ENCODE peak calls at places on chromosome 17, in ten cellular contexts. S is cardiac muscle cell, M is uterus, Q is SK-N-SH, N is dorsolateral prefrontal cortex, J is thoracic aorta, V is Peyer's patch, C is stomach, D is body of pancreas, U is HepG2. P is an unnamed sample. For H3K27me3, the result is how much of the 10 kb centered on the place peaks cover.

GRCh38 chr17:5770556-5771270 is 186.4 kb upstream of the NLRP1 start:
- DNase-seq in V (no peak), J (no peak), N (no peak), Q (no peak), U (no peak), S (peak), C (no peak), D (no peak), M (no peak), P (no peak)

GRCh38 chr17:7687072-7687907 is at the start of gene TP53:
- DNase-seq in D (peak), C (peak), M (peak), S (peak), J (peak), U (peak), Q (peak), V (peak), N (peak), P (peak)

GRCh38 chr17:72457712-72458111 is 336.9 kb downstream of the SOX9 start:
- DNase-seq in S (no peak), N (no peak), M (no peak), U (no peak), Q (no peak), J (no peak), V (peak), D (no peak), C (no peak), P (no peak)

GRCh38 chr17:67212716-67213417 is 32.1 kb downstream of the HELZ start:
- DNase-seq in M (no peak), N (no peak), S (no peak), V (no peak), U (no peak), C (no peak), Q (no peak), D (no peak), J (no peak), P (no peak)

GRCh38 chr17:27491713-27492190 is 35.5 kb downstream of the KSR1 start:
- DNase-seq in C (no peak), D (peak), M (no peak), S (peak), N (no peak), U (no peak), J (no peak), Q (no peak), V (no peak), P (no peak)

GRCh38 chr17:58339775-58340622 is 11.4 kb upstream of the TSPOAP1 start:
- DNase-seq in D (no peak), U (no peak), C (no peak), N (no peak), V (no peak), S (no peak), M (no peak), Q (peak), J (no peak), P (no peak)

GRCh38 chr17:76709077-76709950 is 1.5 kb downstream of the MXRA7 start:
- DNase-seq in M (peak), U (peak), N (peak), S (peak), C (peak), Q (peak), V (no peak), J (peak), D (peak), P (peak)

GRCh38 chr17:2053380-2054261 is 1.3 kb upstream of the HIC1 start:
- DNase-seq in J (no peak), D (peak), U (peak), N (no peak), S (peak), V (peak), M (peak), Q (peak), C (peak), P (no peak)

GRCh38 chr17:17408236-17408794 is 68.5 kb upstream of the MED9 start:
- DNase-seq in C (no peak), J (no peak), V (no peak), D (peak), S (no peak), N (no peak), Q (no peak), M (no peak), U (peak), P (no peak)

GRCh38 chr17:65750166-65750565 is 188.7 kb upstream of the AXIN2 start:
- DNase-seq in M (no peak), Q (no peak), U (peak), S (no peak), N (no peak), J (no peak), C (no peak), D (no peak), V (no peak), P (no peak)

GRCh38 chr17:74812109-74812864 is 36.1 kb upstream of the NAT9 start:
- DNase-seq in D (no peak), C (no peak), M (no peak), N (no peak), Q (no peak), S (peak), V (no peak), U (no peak), J (no peak), P (peak)

GRCh38 chr17:8475820-8476219 is 40.1 kb downstream of the NDEL1 start:
- DNase-seq in N (no peak), C (no peak), S (no peak), U (no peak), V (no peak), M (no peak), J (no peak), D (no peak), Q (no peak), P (no peak)

GRCh38 chr17:81517339-81518112 is 4.9 kb upstream of the ACTG1 start:
- DNase-seq in V (no peak), U (no peak), D (no peak), J (no peak), C (no peak), Q (no peak), M (peak), N (no peak), S (peak), P (no peak)

GRCh38 chr17:10556301-10557005 is 7.0 kb upstream of the MYH2 start:
- DNase-seq in J (no peak), U (no peak), N (no peak), V (no peak), Q (no peak), D (no peak), S (no peak), M (no peak), C (no peak), P (no peak)

GRCh38 chr17:16991349-16992009 is 19.6 kb upstream of the TNFRSF13B start:
- DNase-seq in M (peak), S (peak), D (peak), C (peak), N (peak), J (no peak), V (peak), U (peak), Q (peak), P (peak)

GRCh38 chr17:882827-883585 is 96.6 kb downstream of the NXN start:
- DNase-seq in S (peak), C (peak), N (no peak), U (peak), M (peak), D (peak), J (no peak), Q (no peak), V (no peak), P (no peak)

GRCh38 chr17:78891406-78892061 is 11.5 kb downstream of the CEP295NL start:
- DNase-seq in J (no peak), S (no peak), D (peak), M (no peak), N (no peak), V (no peak), Q (no peak), U (no peak), C (no peak), P (no peak)

GRCh38 chr17:79524201-79524882 is 86.5 kb downstream of the RBFOX3 start:
- DNase-seq in M (no peak), N (no peak), D (no peak), S (no peak), C (no peak), Q (no peak), V (no peak), U (no peak), J (no peak), P (no peak)

GRCh38 chr17:1473841-1474240 is 17.8 kb upstream of the CRK start:
- DNase-seq in D (no peak), J (no peak), U (no peak), S (no peak), C (no peak), V (no peak), M (no peak), Q (no peak), N (peak), P (no peak)

GRCh38 chr17:53186004-53186403 is 636.7 kb upstream of the KIF2B start:
- DNase-seq in V (no peak), J (no peak), D (no peak), C (no peak), U (no peak), M (no peak), S (peak), Q (no peak), N (no peak), P (no peak)

GRCh38 chr17:17109896-17110295 is 67.6 kb downstream of the MPRIP start:
- DNase-seq in S (no peak), V (peak), C (peak), N (no peak), J (no peak), M (no peak), Q (no peak), D (no peak), U (no peak), P (peak)

GRCh38 chr17:76414334-76415295 is 30.2 kb downstream of the SPHK1 start:
- DNase-seq in N (peak), D (peak), V (peak), J (peak), M (peak), U (no peak), Q (peak), C (peak), S (peak), P (no peak)

GRCh38 chr17:81094744-81095607 is 60.0 kb downstream of the BAIAP2 start:
- DNase-seq in S (peak), U (peak), N (peak), M (peak), V (peak), D (peak), Q (peak), C (peak), J (peak), P (peak)

GRCh38 chr17:34692932-34693331 is 113.5 kb downstream of the TMEM132E start:
- DNase-seq in D (no peak), J (no peak), S (no peak), V (no peak), C (no peak), Q (no peak), M (no peak), U (no peak), N (no peak), P (no peak)

GRCh38 chr17:28675980-28676379 is 14.0 kb downstream of the SUPT6H start:
- DNase-seq in Q (no peak), J (no peak), V (peak), M (no peak), D (peak), S (no peak), U (peak), C (no peak), N (no peak), P (no peak)

GRCh38 chr17:11150946-11151345 is 90.1 kb upstream of the SHISA6 start:
- DNase-seq in U (no peak), N (no peak), J (no peak), C (no peak), S (no peak), D (no peak), M (no peak), V (no peak), Q (no peak), P (no peak)

GRCh38 chr17:66776999-66777688 is 57.8 kb upstream of the CACNG5 start:
- DNase-seq in D (no peak), C (no peak), Q (no peak), V (no peak), M (no peak), S (no peak), J (no peak), N (no peak), U (peak), P (no peak)

GRCh38 chr17:17156511-17156910 is 49.6 kb downstream of the PLD6 start:
- DNase-seq in C (no peak), U (no peak), N (no peak), M (no peak), V (no peak), D (no peak), J (no peak), S (no peak), Q (no peak), P (no peak)

GRCh38 chr17:59838196-59838911 is 54.4 kb downstream of the TUBD1 start:
- DNase-seq in S (no peak), C (no peak), V (no peak), U (no peak), M (no peak), Q (no peak), J (no peak), N (no peak), D (peak), P (peak)

GRCh38 chr17:58236394-58236793 is 2.0 kb upstream of the LPO start:
- DNase-seq in D (no peak), M (no peak), V (no peak), Q (no peak), J (no peak), U (no peak), S (no peak), C (no peak), N (no peak), P (no peak)

GRCh38 chr17:3963214-3964201 is 729 bp downstream of the ATP2A3 start:
- DNase-seq in S (peak), Q (peak), J (no peak), C (peak), V (peak), M (no peak), U (no peak), N (no peak), D (no peak), P (no peak)

GRCh38 chr17:51185763-51186332 is 19.6 kb downstream of the NME2 start:
- DNase-seq in N (no peak), S (no peak), V (no peak), C (no peak), Q (no peak), D (no peak), U (no peak), J (no peak), M (no peak), P (no peak)

GRCh38 chr17:78281249-78281865 is 49.9 kb downstream of the TMEM235 start:
- DNase-seq in U (no peak), C (no peak), S (no peak), D (no peak), N (no peak), Q (no peak), J (no peak), V (peak), M (no peak), P (no peak)

GRCh38 chr17:15103785-15104184 is 161.3 kb downstream of the PMP22 start:
- DNase-seq in M (no peak), N (no peak), U (no peak), V (no peak), D (no peak), Q (no peak), S (no peak), C (no peak), J (no peak), P (no peak)

DNA sequence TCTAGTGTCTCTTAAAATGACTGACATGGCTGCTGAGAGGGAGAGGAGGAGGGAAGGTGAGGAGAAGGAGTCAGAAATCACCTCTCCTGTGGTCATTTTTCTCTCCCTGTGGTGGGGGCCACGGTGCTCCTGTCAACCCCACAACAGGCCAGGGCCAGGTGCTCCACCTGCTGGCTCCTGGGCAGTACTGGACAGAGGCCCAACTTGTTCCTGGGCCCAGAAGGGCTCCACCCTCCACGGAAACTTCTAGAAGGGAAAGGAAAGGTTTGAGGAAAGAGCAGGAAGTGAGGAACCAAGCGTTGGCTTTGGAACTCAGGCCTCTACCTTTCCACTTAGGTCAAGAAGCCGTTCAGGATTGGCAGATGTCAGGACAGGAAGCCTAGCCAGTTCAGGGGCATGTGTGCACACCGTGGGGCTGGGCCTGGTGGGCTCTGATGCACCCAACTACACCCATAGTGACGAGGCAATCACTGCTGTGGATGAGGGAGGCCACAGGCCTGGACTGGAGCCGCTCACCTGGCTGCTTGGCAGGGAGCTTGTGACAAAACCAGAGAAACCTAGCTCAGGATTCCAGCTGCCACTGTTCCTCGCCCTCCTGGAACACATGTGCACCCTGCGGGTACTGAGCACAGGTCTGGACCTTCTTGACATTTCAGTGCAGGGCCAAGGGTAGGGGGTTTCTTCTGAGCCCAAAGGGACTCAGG is 36.1 kb downstream of the WNT3 start:
- DNase-seq in S (peak), V (peak), N (no peak), U (peak), M (no peak), Q (peak), D (peak), J (no peak), C (peak), P (peak)
- TF ChIP-seq CTCF in S (peak), V (peak), N (no peak), U (peak), M (no peak), Q (peak), D (peak), J (no peak), C (peak), P (peak)

GRCh38 chr17:62868008-62868407 is 59.9 kb upstream of the MARCHF10 start:
- DNase-seq in M (no peak), S (no peak), U (no peak), C (no peak), N (no peak), J (no peak), V (no peak), D (no peak), Q (no peak), P (no peak)
- H3K27ac ChIP-seq in M (no peak), S (no peak), U (no peak), C (no peak), N (no peak), J (no peak), V (no peak), D (no peak), Q (no peak), P (no peak)

GRCh38 chr17:48643697-48644012 is 17.5 kb upstream of the HOXB9 start:
- DNase-seq in V (no peak), S (no peak), U (no peak), M (no peak), N (no peak), D (no peak), C (no peak), J (no peak), Q (no peak), P (no peak)

GRCh38 chr17:48641541-48642058 is 15.4 kb upstream of the HOXB9 start:
- DNase-seq in Q (no peak), M (no peak), D (no peak), J (no peak), C (no peak), V (no peak), S (no peak), N (no peak), U (no peak), P (no peak)

GRCh38 chr17:48642059-48642842 is 16.1 kb upstream of the HOXB9 start:
- DNase-seq in U (no peak), D (no peak), S (no peak), M (no peak), N (no peak), J (no peak), C (no peak), V (peak), Q (peak), P (no peak)

GRCh38 chr17:48644159-48644558 is 18.0 kb upstream of the HOXB9 start:
- DNase-seq in J (no peak), S (no peak), V (no peak), C (no peak), M (no peak), Q (peak), N (no peak), D (no peak), U (no peak), P (no peak)

GRCh38 chr17:48642843-48643696 is 16.9 kb upstream of the HOXB9 start:
- DNase-seq in N (no peak), V (no peak), J (no peak), U (no peak), C (no peak), D (no peak), M (no peak), S (no peak), Q (no peak), P (no peak)
- H3K27me3 ChIP-seq in N (half or more), V (under half), J (under half), U (half or more), C (half or more), D (under half), M (under half), S (half or more), Q (half or more), P (under half)

DNA sequence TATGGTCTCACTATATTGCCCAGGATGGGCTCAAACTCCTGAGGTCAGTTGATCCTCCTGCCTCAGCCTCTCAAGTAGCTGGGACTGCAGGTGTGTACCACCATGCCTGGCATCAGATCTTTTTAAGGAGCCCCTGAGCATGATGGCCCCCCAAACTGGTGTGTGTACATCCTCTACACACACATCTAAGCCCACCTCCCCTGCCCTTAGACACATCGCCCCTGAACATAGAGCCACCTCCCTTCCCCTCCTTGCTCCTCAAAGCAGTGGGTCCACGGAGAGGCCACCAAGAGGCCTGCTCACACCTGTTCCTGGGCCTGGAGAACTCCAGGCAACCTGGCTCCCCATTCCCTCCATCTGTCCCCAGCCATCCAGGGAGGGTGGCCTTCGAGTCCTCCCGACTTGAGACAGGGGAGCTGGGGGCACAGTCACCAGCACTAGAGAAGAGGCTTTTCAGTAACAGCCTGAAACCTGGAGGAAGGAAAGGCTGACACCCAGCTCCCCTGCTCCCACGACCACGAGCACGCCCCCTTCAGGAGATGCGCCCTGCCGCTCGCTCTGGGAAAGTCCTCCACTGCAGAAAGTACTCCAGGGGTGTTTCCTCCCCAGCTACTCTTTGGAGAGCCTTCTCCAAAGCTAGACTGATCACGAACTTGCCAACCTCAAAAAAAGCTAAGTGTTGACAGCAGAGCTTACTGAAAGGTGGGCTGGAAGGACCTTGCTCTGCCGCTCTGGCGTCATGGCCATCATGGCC is 12.6 kb upstream of the PRR29 start:
- DNase-seq in N (no peak), Q (no peak), V (no peak), J (no peak), C (no peak), D (no peak), M (no peak), U (no peak), S (no peak), P (no peak)
- TF ChIP-seq CTCF in N (no peak), Q (no peak), V (no peak), J (no peak), C (no peak), D (no peak), M (no peak), U (peak), S (no peak), P (no peak)

GRCh38 chr17:40491486-40491885 is 9.9 kb downstream of the TNS4 start:
- DNase-seq in U (no peak), N (no peak), M (no peak), D (no peak), J (no peak), Q (no peak), V (no peak), C (no peak), S (no peak), P (no peak)

GRCh38 chr17:40487371-40488020 is 13.9 kb downstream of the TNS4 start:
- DNase-seq in J (no peak), Q (no peak), V (no peak), M (no peak), C (no peak), N (no peak), D (no peak), S (no peak), U (no peak), P (no peak)

GRCh38 chr17:40490982-40491381 is 10.4 kb downstream of the TNS4 start:
- DNase-seq in C (no peak), D (no peak), J (no peak), S (no peak), M (no peak), V (no peak), N (no peak), U (no peak), Q (no peak), P (no peak)

GRCh38 chr17:40493697-40494096 is 7.7 kb downstream of the TNS4 start:
- DNase-seq in C (no peak), N (no peak), D (no peak), V (no peak), M (no peak), S (no peak), U (no peak), J (no peak), Q (peak), P (no peak)

GRCh38 chr17:40490289-40490853 is 11.1 kb downstream of the TNS4 start:
- DNase-seq in D (peak), Q (peak), N (peak), U (no peak), M (peak), C (no peak), V (no peak), J (no peak), S (peak), P (no peak)
- H3K27ac ChIP-seq in D (peak), Q (peak), N (peak), U (no peak), M (peak), C (peak), V (peak), J (no peak), S (no peak), P (no peak)